ENCODE peak calls at places on chromosomes 6 and 20, in six cellular contexts. One of them, this sample, is unnamed.

GRCh38 chr20:62962221-62962879 is 9.8 kb downstream of the SLC17A9 start:
- DNase-seq in GM12892: no peak
- DNase-seq in tibial nerve: no peak
- DNase-seq in A549: no peak
- DNase-seq in right lobe of liver: no peak
- DNase-seq in sigmoid colon: no peak
- DNase-seq in this sample: no peak

GRCh38 chr6:52403627-52404026 is 16.5 kb upstream of the EFHC1 start:
- DNase-seq in GM12892: no peak
- DNase-seq in tibial nerve: no peak
- DNase-seq in A549: no peak
- DNase-seq in right lobe of liver: peak; percentile 41
- DNase-seq in sigmoid colon: no peak
- DNase-seq in this sample: no peak

GRCh38 chr6:219641-220198 is 72.6 kb upstream of the DUSP22 start:
- DNase-seq in GM12892: no peak
- DNase-seq in tibial nerve: peak; percentile 30
- DNase-seq in A549: peak; percentile 6
- DNase-seq in right lobe of liver: peak; percentile 70
- DNase-seq in sigmoid colon: peak; percentile 74
- DNase-seq in this sample: peak; percentile 62

GRCh38 chr6:118562959-118563358 is 14.9 kb downstream of the PLN start:
- DNase-seq in GM12892: no peak
- DNase-seq in tibial nerve: no peak
- DNase-seq in A549: no peak
- DNase-seq in right lobe of liver: no peak
- DNase-seq in sigmoid colon: no peak
- DNase-seq in this sample: no peak

GRCh38 chr6:101226677-101227135 is 166.8 kb upstream of the GRIK2 start:
- DNase-seq in GM12892: no peak
- DNase-seq in tibial nerve: no peak
- DNase-seq in A549: peak; percentile 2
- DNase-seq in right lobe of liver: peak; percentile 43
- DNase-seq in sigmoid colon: no peak
- DNase-seq in this sample: no peak

GRCh38 chr6:133680994-133681393 is 207.9 kb upstream of the TCF21 start:
- DNase-seq in GM12892: no peak
- DNase-seq in tibial nerve: no peak
- DNase-seq in A549: no peak
- DNase-seq in right lobe of liver: no peak
- DNase-seq in sigmoid colon: no peak
- DNase-seq in this sample: no peak

GRCh38 chr20:24734139-24734538 is 214.9 kb upstream of the CST7 start:
- DNase-seq in GM12892: no peak
- DNase-seq in tibial nerve: no peak
- DNase-seq in A549: no peak
- DNase-seq in right lobe of liver: no peak
- DNase-seq in sigmoid colon: no peak
- DNase-seq in this sample: no peak

GRCh38 chr20:63121749-63122405 is 94.1 kb downstream of the YTHDF1 start:
- DNase-seq in GM12892: no peak
- DNase-seq in tibial nerve: no peak
- DNase-seq in A549: no peak
- DNase-seq in right lobe of liver: peak; percentile 11
- DNase-seq in sigmoid colon: peak; percentile 58
- DNase-seq in this sample: no peak

GRCh38 chr20:52313335-52313963 is 121.9 kb upstream of the ZFP64 start:
- DNase-seq in GM12892: no peak
- DNase-seq in tibial nerve: no peak
- DNase-seq in A549: peak; percentile 23
- DNase-seq in right lobe of liver: peak; percentile 17
- DNase-seq in sigmoid colon: no peak
- DNase-seq in this sample: no peak

GRCh38 chr20:1474817-1475603 is 8.4 kb upstream of the NSFL1C start:
- DNase-seq in GM12892: no peak
- DNase-seq in tibial nerve: no peak
- DNase-seq in A549: no peak
- DNase-seq in right lobe of liver: no peak
- DNase-seq in sigmoid colon: no peak
- DNase-seq in this sample: no peak

GRCh38 chr6:109318328-109318876 is 63.9 kb downstream of the CD164 start:
- DNase-seq in GM12892: no peak
- DNase-seq in tibial nerve: peak; percentile 18
- DNase-seq in A549: no peak
- DNase-seq in right lobe of liver: peak; percentile 52
- DNase-seq in sigmoid colon: no peak
- DNase-seq in this sample: no peak

GRCh38 chr6:129015721-129016120 is 132.8 kb downstream of the LAMA2 start:
- DNase-seq in GM12892: no peak
- DNase-seq in tibial nerve: no peak
- DNase-seq in A549: no peak
- DNase-seq in right lobe of liver: no peak
- DNase-seq in sigmoid colon: no peak
- DNase-seq in this sample: no peak

GRCh38 chr6:112636650-112637260 is 289.6 kb downstream of the RFPL4B start:
- DNase-seq in GM12892: no peak
- DNase-seq in tibial nerve: no peak
- DNase-seq in A549: no peak
- DNase-seq in right lobe of liver: no peak
- DNase-seq in sigmoid colon: no peak
- DNase-seq in this sample: no peak

GRCh38 chr20:59145926-59146800 is 17.5 kb upstream of the ZNF831 start:
- DNase-seq in GM12892: peak; percentile 34
- DNase-seq in tibial nerve: no peak
- DNase-seq in A549: no peak
- DNase-seq in right lobe of liver: no peak
- DNase-seq in sigmoid colon: no peak
- DNase-seq in this sample: no peak

GRCh38 chr20:56566621-56567020 is 33.6 kb downstream of the FAM209B start:
- DNase-seq in GM12892: no peak
- DNase-seq in tibial nerve: no peak
- DNase-seq in A549: no peak
- DNase-seq in right lobe of liver: no peak
- DNase-seq in sigmoid colon: no peak
- DNase-seq in this sample: no peak

GRCh38 chr20:59785118-59785959 is 148.1 kb downstream of the SYCP2 start:
- DNase-seq in GM12892: no peak
- DNase-seq in tibial nerve: peak; percentile 3
- DNase-seq in A549: no peak
- DNase-seq in right lobe of liver: no peak
- DNase-seq in sigmoid colon: peak; percentile 18
- DNase-seq in this sample: no peak

GRCh38 chr6:110355727-110356126 is 2.4 kb downstream of the METTL24 start:
- DNase-seq in GM12892: no peak
- DNase-seq in tibial nerve: no peak
- DNase-seq in A549: no peak
- DNase-seq in right lobe of liver: no peak
- DNase-seq in sigmoid colon: no peak
- DNase-seq in this sample: no peak

DNA sequence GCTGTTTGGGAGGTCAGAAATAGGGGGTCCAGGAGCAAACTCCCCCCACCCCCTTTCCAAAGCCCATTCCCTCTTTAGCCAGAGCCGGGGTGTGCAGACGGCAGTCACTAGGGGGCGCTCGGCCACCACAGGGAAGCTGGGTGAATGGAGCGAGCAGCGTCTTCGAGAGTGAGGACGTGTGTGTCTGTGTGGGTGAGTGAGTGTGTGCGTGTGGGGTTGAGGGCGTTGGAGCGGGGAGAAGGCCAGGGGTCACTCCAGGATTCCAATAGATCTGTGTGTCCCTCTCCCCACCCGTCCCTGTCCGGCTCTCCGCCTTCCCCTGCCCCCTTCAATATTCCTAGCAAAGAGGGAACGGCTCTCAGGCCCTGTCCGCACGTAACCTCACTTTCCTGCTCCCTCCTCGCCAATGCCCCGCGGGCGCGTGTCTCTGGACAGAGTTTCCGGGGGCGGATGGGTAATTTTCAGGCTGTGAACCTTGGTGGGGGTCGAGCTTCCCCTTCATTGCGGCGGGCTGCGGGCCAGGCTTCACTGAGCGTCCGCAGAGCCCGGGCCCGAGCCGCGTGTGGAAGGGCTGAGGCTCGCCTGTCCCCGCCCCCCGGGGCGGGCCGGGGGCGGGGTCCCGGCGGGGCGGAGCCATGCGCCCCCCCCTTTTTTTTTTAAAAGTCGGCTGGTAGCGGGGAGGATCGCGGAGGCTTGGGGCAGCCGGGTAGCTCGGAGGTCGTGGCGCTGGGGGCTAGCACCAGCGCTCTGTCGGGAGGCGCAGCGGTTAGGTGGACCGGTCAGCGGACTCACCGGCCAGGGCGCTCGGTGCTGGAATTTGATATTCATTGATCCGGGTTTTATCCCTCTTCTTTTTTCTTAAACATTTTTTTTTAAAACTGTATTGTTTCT is at the start of gene VEGFA:
- DNase-seq in GM12892: peak; percentile 96
- DNase-seq in tibial nerve: peak; percentile 93
- DNase-seq in A549: peak; percentile 84
- DNase-seq in right lobe of liver: peak; percentile 94
- DNase-seq in sigmoid colon: peak; percentile 94
- DNase-seq in this sample: peak; percentile 96
- TF ChIP-seq POLR2A in GM12892: peak; percentile 79
- TF ChIP-seq POLR2A in tibial nerve: no peak
- TF ChIP-seq POLR2A in A549: peak; percentile 92
- TF ChIP-seq POLR2A in right lobe of liver: peak; percentile 94
- TF ChIP-seq POLR2A in sigmoid colon: peak; percentile 58
- TF ChIP-seq POLR2A in this sample: peak; percentile 90

DNA sequence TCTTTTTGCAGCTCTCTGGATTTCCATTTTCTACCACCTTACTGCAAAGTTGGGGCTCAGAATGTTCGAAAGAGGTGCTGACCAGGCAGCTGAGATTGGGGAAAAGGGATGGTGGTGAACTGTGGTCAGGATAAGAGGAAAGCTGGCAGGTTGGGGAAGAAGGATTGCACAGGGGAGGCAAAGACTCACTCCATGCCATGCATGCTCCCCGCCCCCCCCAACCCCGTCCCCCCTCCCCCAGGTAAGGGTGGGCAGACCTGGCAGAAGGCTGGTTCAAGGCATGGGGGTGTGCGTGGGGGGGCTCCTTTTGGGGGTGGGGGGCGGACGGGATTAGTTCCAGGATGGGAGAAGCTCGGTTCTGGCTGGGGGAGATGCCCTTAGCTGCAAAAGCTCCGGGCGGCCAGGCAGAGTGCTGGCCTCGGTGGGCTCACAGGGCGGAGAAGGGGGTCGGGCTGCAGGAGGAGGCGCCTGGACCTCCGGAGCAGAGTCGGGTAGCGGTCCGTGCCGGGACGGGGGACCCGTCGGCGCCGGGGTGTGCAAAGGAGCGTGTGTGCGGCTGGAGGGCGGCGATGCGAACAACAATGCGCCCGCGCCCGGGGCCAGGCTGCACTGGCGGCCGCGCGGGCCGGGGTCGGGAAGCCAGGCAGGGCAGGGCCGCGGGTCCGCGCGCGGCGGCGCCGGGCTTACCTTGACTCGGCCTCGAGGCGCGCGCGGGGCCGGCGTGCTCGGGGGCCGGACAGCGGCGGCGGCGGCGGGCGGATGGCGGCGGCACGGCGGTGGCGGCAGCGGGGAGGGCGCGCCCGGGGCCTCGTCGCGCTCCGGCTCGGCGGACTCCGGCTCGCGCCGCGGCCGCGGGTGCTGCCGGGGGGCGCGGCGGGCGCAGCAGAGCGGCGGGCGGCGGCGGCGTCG is 844 bp downstream of the ADNP start:
- DNase-seq in GM12892: no peak
- DNase-seq in tibial nerve: no peak
- DNase-seq in A549: no peak
- DNase-seq in right lobe of liver: peak; percentile 39
- DNase-seq in sigmoid colon: no peak
- DNase-seq in this sample: no peak
- TF ChIP-seq POLR2A in GM12892: no peak
- TF ChIP-seq POLR2A in tibial nerve: no peak
- TF ChIP-seq POLR2A in A549: no peak
- TF ChIP-seq POLR2A in right lobe of liver: no peak
- TF ChIP-seq POLR2A in sigmoid colon: no peak
- TF ChIP-seq POLR2A in this sample: no peak

DNA sequence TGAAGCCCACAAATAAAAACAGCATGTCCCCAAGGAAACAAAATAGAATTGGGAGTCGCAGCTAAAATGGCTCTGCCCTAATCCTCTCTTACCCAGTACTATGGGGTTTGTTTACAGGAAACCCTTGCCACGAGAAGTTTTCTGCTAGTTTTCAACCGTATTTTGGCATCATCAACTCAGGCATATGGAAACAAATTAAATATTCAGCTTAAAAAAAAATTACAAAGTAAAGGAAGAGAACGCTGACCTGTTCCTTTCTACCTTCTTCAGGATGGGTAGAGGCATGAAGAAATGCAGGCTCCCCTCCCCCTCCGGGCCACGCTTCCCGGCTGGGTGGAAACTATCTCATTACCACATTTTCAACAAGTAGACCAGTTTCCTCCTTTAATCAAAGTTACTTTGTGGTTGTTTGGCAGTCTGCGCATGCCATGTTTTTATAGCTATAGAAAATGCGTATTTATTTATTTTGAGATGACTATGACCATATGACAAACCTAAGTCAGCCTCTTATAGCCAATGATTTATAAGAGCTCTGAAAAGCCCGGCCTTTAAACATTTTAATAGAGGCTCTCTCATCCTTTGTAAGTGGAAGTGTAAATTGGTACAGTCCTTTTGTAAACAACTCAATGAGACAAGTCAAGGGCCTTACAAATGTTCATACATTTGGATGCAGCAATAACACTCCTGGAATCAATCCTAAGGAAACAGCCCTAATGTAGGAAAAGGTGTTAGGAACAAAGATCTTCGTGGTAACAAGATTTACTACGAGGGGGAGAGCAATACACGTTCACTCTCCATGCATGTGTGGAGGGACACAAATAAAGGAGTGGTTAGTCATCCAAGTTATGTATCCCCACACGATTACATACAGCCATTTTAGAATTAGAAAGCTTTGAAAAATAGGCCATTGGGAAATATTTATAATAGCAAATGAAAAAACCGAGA is 16.1 kb upstream of the ZNF217 start:
- DNase-seq in GM12892: no peak
- DNase-seq in tibial nerve: no peak
- DNase-seq in A549: peak; percentile 57
- DNase-seq in right lobe of liver: peak; percentile 51
- DNase-seq in sigmoid colon: peak; percentile 74
- DNase-seq in this sample: no peak
- TF ChIP-seq POLR2A in GM12892: no peak
- TF ChIP-seq POLR2A in tibial nerve: no peak
- TF ChIP-seq POLR2A in A549: no peak
- TF ChIP-seq POLR2A in right lobe of liver: no peak
- TF ChIP-seq POLR2A in sigmoid colon: no peak
- TF ChIP-seq POLR2A in this sample: no peak

GRCh38 chr6:167699141-167700036 is 127.3 kb upstream of the AFDN start:
- DNase-seq in GM12892: no peak
- DNase-seq in tibial nerve: peak; percentile 50
- DNase-seq in A549: no peak
- DNase-seq in right lobe of liver: peak; percentile 67
- DNase-seq in sigmoid colon: peak; percentile 82
- DNase-seq in this sample: peak; percentile 18

GRCh38 chr6:167702241-167702827 is 124.4 kb upstream of the AFDN start:
- DNase-seq in GM12892: no peak
- DNase-seq in tibial nerve: no peak
- DNase-seq in A549: no peak
- DNase-seq in right lobe of liver: no peak
- DNase-seq in sigmoid colon: no peak
- DNase-seq in this sample: no peak

GRCh38 chr6:167698540-167698939 is 128.2 kb upstream of the AFDN start:
- DNase-seq in GM12892: no peak
- DNase-seq in tibial nerve: no peak
- DNase-seq in A549: no peak
- DNase-seq in right lobe of liver: no peak
- DNase-seq in sigmoid colon: peak; percentile 58
- DNase-seq in this sample: no peak

GRCh38 chr6:167701010-167701409 is 125.7 kb upstream of the AFDN start:
- DNase-seq in GM12892: no peak
- DNase-seq in tibial nerve: no peak
- DNase-seq in A549: no peak
- DNase-seq in right lobe of liver: no peak
- DNase-seq in sigmoid colon: peak; percentile 26
- DNase-seq in this sample: no peak

GRCh38 chr6:167700199-167700598 is 126.5 kb upstream of the AFDN start:
- DNase-seq in GM12892: no peak
- DNase-seq in tibial nerve: no peak
- DNase-seq in A549: no peak
- DNase-seq in right lobe of liver: no peak
- DNase-seq in sigmoid colon: peak; percentile 32
- DNase-seq in this sample: no peak
- TF ChIP-seq POLR2A in GM12892: no peak
- TF ChIP-seq POLR2A in tibial nerve: no peak
- TF ChIP-seq POLR2A in A549: no peak
- TF ChIP-seq POLR2A in right lobe of liver: no peak
- TF ChIP-seq POLR2A in sigmoid colon: no peak
- TF ChIP-seq POLR2A in this sample: no peak

This sample was measured in H54.